ENCODE peak calls at places on chromosomes 13 and 19, in nine cellular contexts. T is breast epithelium, I is left ventricle myocardium inferior, V is body of pancreas, E is psoas muscle, P is fibroblast of mammary gland, U is cardiac fibroblast, K is RWPE1, F is foreskin fibroblast. M is an unnamed sample.

GRCh38 chr13:80010286-80010831 is 330.6 kb downstream of the SPRY2 start:
- DNase-seq in P (no peak), T (no peak), E (no peak), U (no peak), V (peak), F (no peak), I (no peak), K (no peak), M (no peak)

GRCh38 chr13:44685641-44686040 is 109.5 kb upstream of the TSC22D1 start:
- DNase-seq in I (no peak), V (no peak), U (peak), K (no peak), T (no peak), E (no peak), P (peak), F (no peak), M (no peak)

GRCh38 chr19:645912-646797 is 6.5 kb downstream of the FGF22 start:
- DNase-seq in V (no peak), K (no peak), U (no peak), I (no peak), T (no peak), E (peak), F (no peak), P (no peak), M (no peak)

GRCh38 chr13:41562083-41562482 is 104.7 kb downstream of the RGCC start:
- DNase-seq in E (peak), T (no peak), U (peak), I (peak), F (peak), K (peak), V (peak), P (peak), M (no peak)

GRCh38 chr19:9535934-9536333 is 2.5 kb downstream of the ZNF426 start:
- DNase-seq in U (no peak), I (no peak), T (no peak), F (no peak), E (no peak), V (no peak), K (no peak), P (peak), M (no peak)

GRCh38 chr19:11964858-11965645 is at the start of gene ZNF763:
- DNase-seq in U (peak), F (peak), T (peak), P (peak), K (peak), I (peak), V (peak), E (peak), M (peak)

GRCh38 chr19:55406869-55407624 is 541 bp downstream of the UBE2S start:
- DNase-seq in K (peak), E (peak), I (peak), P (peak), F (no peak), U (peak), V (peak), T (no peak), M (no peak)

GRCh38 chr19:7516281-7516862 is 469 bp downstream of the ZNF358 start:
- DNase-seq in U (no peak), I (no peak), V (no peak), E (no peak), P (no peak), F (no peak), K (no peak), T (no peak), M (no peak)

GRCh38 chr13:35672611-35673010 is 196.1 kb upstream of the MAB21L1 start:
- DNase-seq in F (peak), T (no peak), I (no peak), V (no peak), U (no peak), E (no peak), K (no peak), P (no peak), M (peak)

GRCh38 chr13:19643652-19644051 is 10.2 kb downstream of the MPHOSPH8 start:
- DNase-seq in E (no peak), U (no peak), K (no peak), T (no peak), P (no peak), V (no peak), I (no peak), F (no peak), M (no peak)

GRCh38 chr19:51552996-51553725 is 17.9 kb upstream of the ZNF175 start:
- DNase-seq in U (peak), F (peak), T (peak), I (peak), P (peak), K (peak), E (peak), V (peak), M (no peak)

GRCh38 chr19:29833614-29834261 is 21.9 kb downstream of the CCNE1 start:
- DNase-seq in T (no peak), P (no peak), U (no peak), F (no peak), I (no peak), K (no peak), E (no peak), V (no peak), M (no peak)

GRCh38 chr19:55032170-55032569 is 5.9 kb downstream of the GP6 start:
- DNase-seq in V (no peak), U (no peak), T (no peak), F (no peak), P (no peak), K (no peak), E (no peak), I (no peak), M (no peak)

GRCh38 chr13:98216135-98216565 is 39.1 kb upstream of the RNF113B start:
- DNase-seq in K (no peak), F (peak), V (peak), I (peak), U (peak), E (peak), P (peak), T (no peak), M (no peak)

GRCh38 chr19:13993554-13994308 is 12.4 kb downstream of the RFX1 start:
- DNase-seq in K (no peak), I (no peak), U (no peak), T (no peak), F (no peak), P (no peak), E (no peak), V (no peak), M (no peak)

GRCh38 chr13:102400619-102401125 is 1.2 kb downstream of the FGF14 start:
- DNase-seq in F (peak), I (peak), V (peak), P (peak), K (peak), T (no peak), E (peak), U (no peak), M (no peak)

GRCh38 chr19:10817291-10818038 is 18.5 kb downstream of the TMED1 start:
- DNase-seq in I (no peak), F (peak), T (no peak), V (no peak), K (no peak), E (peak), P (peak), U (peak), M (no peak)

DNA sequence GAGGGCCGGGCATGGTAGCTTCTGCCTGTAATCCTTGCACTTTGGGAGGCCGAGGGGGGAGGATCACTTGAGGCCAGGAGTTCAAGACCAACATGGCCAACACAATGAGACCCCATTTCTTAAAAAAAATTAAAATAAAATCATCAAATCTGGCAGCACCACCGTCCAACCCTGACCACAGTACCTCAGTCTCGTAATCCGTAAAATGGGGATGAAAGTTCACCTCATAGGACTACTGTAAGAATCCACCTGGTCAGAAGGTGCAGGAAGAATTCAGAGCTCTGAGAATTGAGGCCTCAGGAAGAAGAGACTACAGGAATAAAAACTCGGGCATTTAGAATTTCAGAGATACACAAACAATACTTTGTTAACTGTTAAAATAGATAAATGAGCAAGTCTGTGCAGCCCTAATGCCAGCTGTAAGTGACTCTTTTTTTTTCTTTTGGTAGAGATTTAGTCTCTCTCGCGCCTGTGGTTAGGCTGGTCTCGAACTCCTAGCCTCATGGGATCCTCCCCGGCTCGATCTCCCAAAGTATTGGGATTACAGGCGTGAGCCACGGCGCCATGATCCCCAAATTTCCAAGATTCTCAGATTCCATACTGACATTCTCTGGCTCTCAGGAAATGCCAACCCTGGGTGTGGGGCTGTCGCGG is 2.9 kb downstream of the PPP1R13L start:
- DNase-seq in K (no peak), F (no peak), V (no peak), I (no peak), U (no peak), E (no peak), P (no peak), T (no peak), M (no peak)
- TF ChIP-seq CTCF in K (no peak), F (peak), V (no peak), I (no peak), U (peak), E (no peak), P (no peak), T (no peak), M (no peak)

GRCh38 chr19:38224014-38224862 is at the start of gene DPF1:
- DNase-seq in P (peak), I (peak), F (peak), U (peak), T (no peak), E (peak), K (peak), V (no peak), M (peak)
- TF ChIP-seq CTCF in P (no peak), I (no peak), F (no peak), U (peak), T (peak), E (no peak), K (peak), V (no peak), M (peak)

DNA sequence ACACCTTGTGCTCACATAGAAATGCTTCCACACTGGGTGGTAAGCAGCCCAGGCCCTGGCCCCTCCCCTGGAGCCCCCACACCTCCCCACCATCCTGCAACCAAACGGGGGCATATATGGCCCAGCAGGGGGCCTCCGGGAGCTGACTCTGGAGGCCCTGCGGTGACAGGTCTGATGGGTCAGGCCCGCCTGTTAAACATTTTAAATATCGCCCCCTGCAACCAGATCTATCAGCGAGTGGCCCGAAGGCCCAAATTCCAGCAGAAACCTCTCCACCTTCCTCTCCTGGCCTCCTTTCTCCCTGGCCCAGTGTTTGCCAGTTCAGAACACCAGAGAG is 48.0 kb upstream of the KATNAL1 start:
- DNase-seq in F (no peak), V (peak), T (no peak), U (no peak), E (no peak), K (no peak), I (no peak), P (no peak), M (no peak)
- TF ChIP-seq CTCF in F (no peak), V (peak), T (no peak), U (peak), E (peak), K (no peak), I (peak), P (no peak), M (peak)

DNA sequence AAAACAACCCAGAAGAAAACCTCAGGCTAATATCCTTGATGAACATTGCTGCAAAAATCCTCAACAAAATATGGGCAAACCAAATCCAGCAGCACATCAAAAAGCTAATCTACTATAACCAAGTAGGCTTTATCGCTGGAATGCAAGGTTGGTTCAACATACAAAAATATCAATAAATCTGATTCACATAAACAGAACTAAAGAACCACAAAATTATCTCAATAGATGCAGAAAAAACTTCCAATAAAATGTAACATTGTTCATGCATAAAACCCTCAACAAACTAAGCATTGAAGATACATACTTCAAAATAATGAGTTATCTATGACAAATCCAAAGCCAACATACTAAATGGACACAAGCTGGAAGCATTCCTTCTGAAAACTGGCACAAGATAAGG is 8.8 kb downstream of the ZNF724 start:
- DNase-seq in I (no peak), U (no peak), F (no peak), K (no peak), P (no peak), V (no peak), T (no peak), E (no peak), M (no peak)
- TF ChIP-seq CTCF in I (no peak), U (no peak), F (no peak), K (no peak), P (no peak), V (no peak), T (no peak), E (no peak), M (no peak)

GRCh38 chr19:17834350-17835181 is 13.2 kb downstream of the JAK3 start:
- DNase-seq in T (no peak), U (no peak), F (no peak), E (no peak), V (no peak), K (no peak), P (no peak), I (no peak), M (no peak)
- TF ChIP-seq CTCF in T (no peak), U (no peak), F (no peak), E (no peak), V (no peak), K (no peak), P (peak), I (no peak), M (no peak)

GRCh38 chr19:3361384-3362216 is 4.8 kb upstream of the NFIC start:
- DNase-seq in U (no peak), T (no peak), P (no peak), E (no peak), I (no peak), F (no peak), V (peak), K (no peak), M (no peak)

GRCh38 chr19:3362217-3362907 is 4.0 kb upstream of the NFIC start:
- DNase-seq in P (no peak), F (no peak), U (no peak), V (no peak), I (no peak), K (no peak), E (no peak), T (no peak), M (no peak)

GRCh38 chr19:3358919-3359849 is 7.2 kb upstream of the NFIC start:
- DNase-seq in T (no peak), U (peak), E (peak), P (peak), F (no peak), K (no peak), V (peak), I (peak), M (no peak)

GRCh38 chr19:3359850-3360493 is 6.4 kb upstream of the NFIC start:
- DNase-seq in T (no peak), K (no peak), F (no peak), P (no peak), E (no peak), U (no peak), I (no peak), V (peak), M (no peak)

DNA sequence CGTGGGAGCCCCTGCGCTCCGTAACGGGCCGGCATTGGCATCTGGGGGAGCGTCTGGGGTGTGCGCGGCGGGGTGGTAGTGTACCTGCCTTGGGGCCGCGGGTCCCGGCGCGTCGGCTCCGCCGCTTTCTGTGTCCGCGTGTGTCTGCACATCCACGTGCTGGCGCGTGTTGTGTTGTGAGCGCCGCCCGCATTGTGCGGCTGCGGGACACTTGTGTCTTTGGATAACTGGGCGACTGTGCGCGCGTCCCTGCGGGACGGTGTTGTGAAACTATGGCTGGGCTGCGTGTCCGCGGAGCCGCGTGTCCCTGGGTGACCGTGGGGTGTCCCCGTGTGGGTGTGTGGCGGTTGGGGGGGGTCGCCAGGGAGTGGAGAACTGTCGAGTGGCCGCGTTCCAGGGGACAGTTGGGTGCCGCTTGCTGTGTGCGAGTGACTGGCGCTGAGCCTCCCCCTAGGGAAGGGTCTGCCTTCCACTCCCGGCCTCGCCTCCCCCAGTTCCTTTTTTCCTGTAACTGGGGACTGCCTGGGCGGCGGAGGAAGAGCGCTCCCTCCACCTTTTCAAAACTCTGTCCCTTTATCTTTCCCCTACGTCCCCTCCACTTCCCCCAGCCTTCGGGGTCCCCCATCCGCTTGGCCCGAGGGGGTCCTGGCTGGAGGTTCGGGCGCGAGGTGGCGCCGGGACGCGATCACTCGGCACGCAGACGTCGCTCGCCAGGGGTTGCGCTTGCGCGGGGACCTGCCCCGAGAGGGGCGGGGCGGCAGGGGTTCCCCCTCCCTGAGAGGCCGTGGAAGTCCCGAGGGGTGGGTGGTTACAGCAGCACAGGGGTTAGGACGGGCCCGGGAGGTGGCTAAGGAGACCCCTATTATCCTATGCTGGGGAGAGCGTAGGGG is 5.6 kb upstream of the NFIC start:
- DNase-seq in K (no peak), P (peak), I (peak), U (no peak), T (no peak), E (peak), F (no peak), V (peak), M (peak)
- TF ChIP-seq CTCF in K (no peak), P (no peak), I (peak), U (no peak), T (peak), E (peak), F (peak), V (no peak), M (peak)

GRCh38 chr19:20273376-20273775 is 106.4 kb downstream of the ZNF486 start:
- DNase-seq in K (no peak), U (no peak), F (no peak), E (no peak), V (no peak), T (no peak), I (no peak), P (no peak), M (no peak)

GRCh38 chr19:20279516-20279915 is 112.5 kb downstream of the ZNF486 start:
- DNase-seq in K (no peak), E (no peak), T (no peak), P (no peak), F (no peak), U (no peak), V (no peak), I (no peak), M (no peak)

GRCh38 chr19:20273951-20274578 is 107.1 kb downstream of the ZNF486 start:
- DNase-seq in E (no peak), V (no peak), F (no peak), U (no peak), K (no peak), P (no peak), T (no peak), I (no peak), M (no peak)

GRCh38 chr19:20276011-20276738 is 109.2 kb downstream of the ZNF486 start:
- DNase-seq in E (no peak), U (no peak), T (no peak), V (no peak), K (no peak), P (no peak), F (no peak), I (no peak), M (no peak)

GRCh38 chr19:20278342-20278741 is 111.3 kb downstream of the ZNF486 start:
- DNase-seq in T (no peak), U (no peak), P (no peak), I (no peak), K (no peak), E (no peak), V (peak), F (peak), M (no peak)
- TF ChIP-seq CTCF in T (peak), U (peak), P (no peak), I (no peak), K (no peak), E (no peak), V (peak), F (no peak), M (no peak)

GRCh38 chr19:3506384-3507340 is 551 bp downstream of the FZR1 start:
- DNase-seq in V (peak), F (no peak), U (no peak), E (no peak), P (no peak), T (no peak), I (peak), K (no peak), M (no peak)

GRCh38 chr19:3504723-3505122 is 1.4 kb upstream of the FZR1 start:
- DNase-seq in I (no peak), F (no peak), P (no peak), E (no peak), V (no peak), U (no peak), T (no peak), K (no peak), M (no peak)

GRCh38 chr19:3503036-3503572 is 2.6 kb upstream of the DOHH start:
- DNase-seq in V (no peak), K (no peak), U (peak), F (no peak), T (no peak), P (peak), I (no peak), E (no peak), M (no peak)

GRCh38 chr19:3507371-3508120 is 1.4 kb downstream of the FZR1 start:
- DNase-seq in V (peak), T (no peak), F (no peak), I (no peak), U (no peak), P (no peak), E (no peak), K (no peak), M (no peak)

DNA sequence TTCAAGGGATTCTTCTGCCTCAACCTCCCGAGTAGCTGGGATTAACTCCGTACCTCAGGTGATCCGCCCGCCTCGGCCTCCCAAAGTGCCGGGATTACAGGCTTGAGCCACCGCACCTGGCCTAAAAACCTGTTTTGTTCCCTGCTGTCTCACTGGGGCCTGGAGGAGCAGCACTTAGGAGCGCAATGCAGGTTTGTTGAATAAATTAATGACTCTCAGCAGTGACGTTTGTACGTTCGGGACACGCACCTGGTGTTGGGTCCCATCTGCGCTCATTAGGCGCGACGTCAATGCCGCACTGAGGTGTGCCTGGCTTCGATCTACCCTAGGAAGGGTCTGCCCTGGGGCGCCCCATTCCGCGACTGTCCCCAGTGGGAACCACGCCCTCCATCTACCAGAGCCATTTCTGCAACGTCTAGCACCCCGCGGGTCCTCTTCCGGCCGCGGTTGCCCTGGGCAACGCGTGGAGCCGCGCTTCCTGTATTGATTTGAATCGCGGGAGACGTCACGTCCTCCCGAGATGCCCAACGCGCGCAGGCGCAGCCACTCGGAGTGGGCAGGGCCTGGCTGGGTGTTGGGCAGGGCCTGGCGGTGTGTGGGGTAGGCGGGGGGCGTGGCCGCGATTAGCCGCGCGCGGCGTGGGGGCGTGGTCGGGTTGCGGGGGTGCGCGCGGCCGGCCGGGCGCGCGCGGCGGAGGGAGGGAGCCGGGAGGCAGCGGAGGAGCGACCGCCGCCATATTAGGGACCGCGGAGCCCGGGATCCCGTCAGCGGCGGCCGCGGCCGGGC is at the start of gene FZR1:
- DNase-seq in T (peak), P (peak), U (peak), E (peak), I (peak), F (peak), K (peak), V (peak), M (peak)
- TF ChIP-seq CTCF in T (no peak), P (no peak), U (no peak), E (no peak), I (no peak), F (no peak), K (no peak), V (no peak), M (no peak)

M was measured in D721Med.